ENCODE peak calls at places on chromosomes 11 and 22, in ten cellular contexts. Y is EH; B is amygdala; V is GM12891; K is esophagus squamous epithelium; Z is epithelial cell of esophagus; D is activated CD4-positive, CD25-positive, alpha-beta regulatory T cell treated with anti-CD3 and anti-CD28 coated beads, Interleukin-2, amount 50 U/mL, for 72 hours; C is uterus; L is stimulated activated CD4-positive, alpha-beta T cell treated with anti-CD3 and anti-CD28 coated beads, Interleukin-12 subunit alpha, Interleukin-12 subunit beta, amount 100 ng/mL, for 24 hours; T is nephron progenitor cell. X is an unnamed sample.

GRCh38 chr11:21511835-21512440 is 680.9 kb upstream of the ANO5 start:
- DNase-seq in C (no peak), V (peak), D (no peak), K (no peak), T (peak), Y (peak), L (peak), Z (peak), B (no peak), X (no peak)

GRCh38 chr11:27806122-27806521 is 105.9 kb upstream of the BDNF start:
- DNase-seq in C (no peak), K (no peak), V (no peak), L (no peak), B (no peak), T (no peak), D (no peak), Y (no peak), Z (no peak), X (no peak)

GRCh38 chr11:100831929-100832480 is 144.9 kb downstream of the ARHGAP42 start:
- DNase-seq in V (no peak), K (no peak), T (no peak), B (no peak), L (no peak), Z (peak), C (no peak), Y (no peak), D (no peak), X (no peak)

GRCh38 chr11:92266821-92267220 is 42.2 kb downstream of the FAT3 start:
- DNase-seq in C (no peak), L (no peak), Y (no peak), K (no peak), D (no peak), B (no peak), Z (no peak), T (no peak), V (no peak), X (no peak)

GRCh38 chr11:132337819-132338416 is 967.5 kb downstream of the NTM start:
- DNase-seq in V (no peak), D (no peak), L (no peak), Y (no peak), C (no peak), B (no peak), T (no peak), K (no peak), Z (peak), X (no peak)

GRCh38 chr11:90250970-90251369 is 28.1 kb upstream of the CHORDC1 start:
- DNase-seq in B (no peak), K (no peak), Y (no peak), C (no peak), L (no peak), Z (no peak), D (no peak), V (no peak), T (no peak), X (no peak)

GRCh38 chr11:12724301-12725046 is 50.3 kb downstream of the TEAD1 start:
- DNase-seq in Z (peak), D (no peak), B (peak), L (no peak), Y (peak), T (no peak), C (peak), K (peak), V (no peak), X (peak)

GRCh38 chr11:66315921-66316811 is 678 bp downstream of the CD248 start:
- DNase-seq in B (no peak), C (peak), V (no peak), Z (no peak), K (no peak), D (no peak), T (no peak), Y (peak), L (no peak), X (no peak)

GRCh38 chr11:118287006-118287405 is 17.5 kb upstream of the CD3E start:
- DNase-seq in K (no peak), C (no peak), D (no peak), Y (peak), V (no peak), B (no peak), Z (peak), T (no peak), L (no peak), X (no peak)

GRCh38 chr22:30362632-30363281 is 6.0 kb downstream of the CCDC157 start:
- DNase-seq in D (no peak), Y (no peak), T (no peak), Z (no peak), C (no peak), L (no peak), B (no peak), V (no peak), K (no peak), X (no peak)